ENCODE peak calls at places on chromosomes 5 and 9, in ten cellular contexts. One of them, this sample, is unnamed.

GRCh38 chr9:83020864-83021263 is 42.1 kb downstream of the RASEF start:
- DNase-seq in stomach: no peak
- DNase-seq in erythroblast: no peak
- DNase-seq in GM12891: no peak
- DNase-seq in sigmoid colon: no peak
- DNase-seq in transverse colon: no peak
- DNase-seq in suprapubic skin: no peak
- DNase-seq in A549: no peak
- DNase-seq in uterus: no peak
- DNase-seq in esophagus squamous epithelium: no peak
- DNase-seq in this sample: no peak

GRCh38 chr9:3186751-3187150 is 339.1 kb downstream of the RFX3 start:
- DNase-seq in stomach: no peak
- DNase-seq in erythroblast: no peak
- DNase-seq in GM12891: no peak
- DNase-seq in sigmoid colon: no peak
- DNase-seq in transverse colon: no peak
- DNase-seq in suprapubic skin: no peak
- DNase-seq in A549: no peak
- DNase-seq in uterus: no peak
- DNase-seq in esophagus squamous epithelium: no peak
- DNase-seq in this sample: no peak

GRCh38 chr9:134618823-134619454 is 22.7 kb upstream of the COL5A1 start:
- DNase-seq in stomach: no peak
- DNase-seq in erythroblast: no peak
- DNase-seq in GM12891: no peak
- DNase-seq in sigmoid colon: no peak
- DNase-seq in transverse colon: no peak
- DNase-seq in suprapubic skin: peak
- DNase-seq in A549: no peak
- DNase-seq in uterus: peak
- DNase-seq in esophagus squamous epithelium: no peak
- DNase-seq in this sample: no peak

GRCh38 chr9:124084087-124084486 is 72.5 kb downstream of the LHX2 start:
- DNase-seq in stomach: no peak
- DNase-seq in erythroblast: no peak
- DNase-seq in GM12891: no peak
- DNase-seq in sigmoid colon: no peak
- DNase-seq in transverse colon: no peak
- DNase-seq in suprapubic skin: no peak
- DNase-seq in A549: peak
- DNase-seq in uterus: no peak
- DNase-seq in esophagus squamous epithelium: no peak
- DNase-seq in this sample: no peak

GRCh38 chr9:30732060-30732459 is 1652.4 kb upstream of the ACO1 start:
- DNase-seq in stomach: no peak
- DNase-seq in erythroblast: no peak
- DNase-seq in GM12891: no peak
- DNase-seq in sigmoid colon: no peak
- DNase-seq in transverse colon: no peak
- DNase-seq in suprapubic skin: no peak
- DNase-seq in A549: no peak
- DNase-seq in uterus: no peak
- DNase-seq in esophagus squamous epithelium: no peak
- DNase-seq in this sample: no peak

GRCh38 chr5:134088291-134088690 is 26.2 kb upstream of the TCF7 start:
- DNase-seq in stomach: no peak
- DNase-seq in erythroblast: no peak
- DNase-seq in GM12891: no peak
- DNase-seq in sigmoid colon: no peak
- DNase-seq in transverse colon: no peak
- DNase-seq in suprapubic skin: no peak
- DNase-seq in A549: no peak
- DNase-seq in uterus: no peak
- DNase-seq in esophagus squamous epithelium: no peak
- DNase-seq in this sample: no peak

GRCh38 chr5:179986328-179986727 is 78.6 kb upstream of the TBC1D9B start:
- DNase-seq in stomach: no peak
- DNase-seq in erythroblast: peak
- DNase-seq in GM12891: no peak
- DNase-seq in sigmoid colon: no peak
- DNase-seq in transverse colon: no peak
- DNase-seq in suprapubic skin: no peak
- DNase-seq in A549: peak
- DNase-seq in uterus: no peak
- DNase-seq in esophagus squamous epithelium: no peak
- DNase-seq in this sample: peak

GRCh38 chr5:143592648-143593047 is 189.2 kb upstream of the NR3C1 start:
- DNase-seq in stomach: no peak
- DNase-seq in erythroblast: no peak
- DNase-seq in GM12891: no peak
- DNase-seq in sigmoid colon: no peak
- DNase-seq in transverse colon: no peak
- DNase-seq in suprapubic skin: no peak
- DNase-seq in A549: peak
- DNase-seq in uterus: no peak
- DNase-seq in esophagus squamous epithelium: no peak
- DNase-seq in this sample: no peak

GRCh38 chr5:83576341-83576740 is 104.8 kb downstream of the VCAN start:
- DNase-seq in stomach: no peak
- DNase-seq in erythroblast: no peak
- DNase-seq in GM12891: no peak
- DNase-seq in sigmoid colon: no peak
- DNase-seq in transverse colon: no peak
- DNase-seq in suprapubic skin: no peak
- DNase-seq in A549: no peak
- DNase-seq in uterus: no peak
- DNase-seq in esophagus squamous epithelium: no peak
- DNase-seq in this sample: no peak

GRCh38 chr9:10586407-10586806 is 26.4 kb downstream of the PTPRD start:
- DNase-seq in stomach: no peak
- DNase-seq in erythroblast: no peak
- DNase-seq in GM12891: no peak
- DNase-seq in sigmoid colon: no peak
- DNase-seq in transverse colon: no peak
- DNase-seq in suprapubic skin: no peak
- DNase-seq in A549: no peak
- DNase-seq in uterus: no peak
- DNase-seq in esophagus squamous epithelium: no peak
- DNase-seq in this sample: no peak

DNA sequence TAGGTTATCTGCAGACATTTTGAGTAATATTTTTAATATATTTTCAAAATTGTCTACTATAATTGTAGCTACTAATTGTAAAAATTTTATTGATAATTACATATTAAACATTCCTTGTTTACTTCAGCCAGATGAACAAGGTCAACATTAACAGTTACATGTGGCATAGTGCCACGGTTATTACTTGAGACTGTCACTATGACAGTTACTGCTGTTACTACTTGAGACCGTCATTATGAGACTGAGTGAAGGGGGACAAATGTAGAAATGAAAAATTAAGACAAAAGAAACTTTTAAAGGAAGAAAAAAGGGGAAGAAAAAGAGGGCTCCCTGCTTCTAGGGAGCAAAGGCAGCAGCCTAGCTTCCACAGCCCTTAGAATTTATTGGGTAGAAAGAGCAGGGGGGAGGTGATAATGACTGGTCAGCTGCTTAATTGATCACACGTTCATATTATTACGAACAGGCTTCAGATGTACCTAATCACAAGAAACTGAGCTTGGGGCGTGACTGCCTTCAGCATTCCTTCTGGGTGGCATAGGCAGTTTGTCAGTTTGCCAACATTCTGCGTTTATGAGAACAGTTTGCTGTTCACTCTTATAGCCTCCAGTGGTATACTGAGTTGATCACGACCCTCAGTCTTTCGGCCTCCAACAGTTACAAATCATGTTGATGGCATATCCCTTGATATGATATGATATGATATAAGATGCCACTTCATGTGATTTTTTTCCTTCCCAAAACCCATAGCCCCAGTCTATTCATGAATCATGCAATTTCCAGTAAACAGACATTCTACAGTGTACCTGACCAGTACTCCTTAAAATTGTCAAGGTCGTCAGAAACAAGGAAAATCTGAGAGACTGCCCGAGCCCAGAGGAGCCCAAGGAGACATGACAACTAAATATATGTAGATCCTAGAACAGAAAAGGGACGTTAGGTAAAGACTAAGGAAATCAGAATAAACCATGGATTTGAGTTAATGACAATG is 13.1 kb downstream of the MARCHF6 start:
- DNase-seq in stomach: peak
- DNase-seq in erythroblast: no peak
- DNase-seq in GM12891: no peak
- DNase-seq in sigmoid colon: no peak
- DNase-seq in transverse colon: peak
- DNase-seq in suprapubic skin: no peak
- DNase-seq in A549: peak
- DNase-seq in uterus: no peak
- DNase-seq in esophagus squamous epithelium: no peak
- DNase-seq in this sample: peak
- TF ChIP-seq POLR2A in stomach: no peak
- TF ChIP-seq POLR2A in erythroblast: no peak
- TF ChIP-seq POLR2A in GM12891: no peak
- TF ChIP-seq POLR2A in sigmoid colon: no peak
- TF ChIP-seq POLR2A in transverse colon: no peak
- TF ChIP-seq POLR2A in suprapubic skin: no peak
- TF ChIP-seq POLR2A in A549: no peak
- TF ChIP-seq POLR2A in uterus: no peak
- TF ChIP-seq POLR2A in esophagus squamous epithelium: no peak
- TF ChIP-seq POLR2A in this sample: no peak

DNA sequence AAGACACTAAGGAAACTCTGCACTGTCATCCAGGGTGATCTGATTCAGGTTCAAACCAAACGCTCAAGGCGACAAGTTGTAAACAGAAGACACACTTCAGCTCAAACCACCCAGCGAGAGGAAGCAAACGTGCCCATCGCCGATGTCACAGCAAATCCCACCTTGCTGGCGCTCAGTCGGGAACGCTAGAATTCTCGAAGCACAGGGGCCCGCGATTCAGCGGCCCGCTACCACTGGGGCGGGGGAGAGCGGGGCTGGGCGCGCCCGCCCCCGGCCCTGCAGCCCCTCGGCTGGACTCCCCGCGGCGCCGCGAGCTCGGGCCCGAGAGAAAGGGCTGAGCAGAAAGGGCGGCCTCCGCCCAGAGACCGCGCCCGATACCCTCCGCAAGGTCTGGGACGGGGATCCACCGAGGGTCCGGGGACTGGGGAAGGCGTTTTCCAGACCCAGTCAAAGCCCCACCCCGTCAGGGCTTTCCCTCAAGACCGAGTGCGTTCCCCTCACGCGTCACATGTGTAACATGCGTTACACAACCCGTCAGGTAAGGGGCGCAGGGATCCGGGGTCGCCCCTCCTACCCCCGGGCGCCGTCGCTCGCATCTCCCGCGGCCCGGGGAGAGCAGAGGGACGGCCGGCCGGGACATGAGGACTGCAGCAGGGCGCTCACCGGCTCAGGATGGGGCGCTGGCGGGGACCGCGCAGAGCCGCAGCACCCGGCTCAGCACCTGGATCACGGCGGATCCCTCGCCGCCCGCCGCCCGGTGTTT is 461 bp downstream of the AGTPBP1 start:
- DNase-seq in stomach: peak
- DNase-seq in erythroblast: peak
- DNase-seq in GM12891: peak
- DNase-seq in sigmoid colon: peak
- DNase-seq in transverse colon: peak
- DNase-seq in suprapubic skin: peak
- DNase-seq in A549: peak
- DNase-seq in uterus: peak
- DNase-seq in esophagus squamous epithelium: no peak
- DNase-seq in this sample: peak
- TF ChIP-seq POLR2A in stomach: no peak
- TF ChIP-seq POLR2A in erythroblast: peak
- TF ChIP-seq POLR2A in GM12891: no peak
- TF ChIP-seq POLR2A in sigmoid colon: no peak
- TF ChIP-seq POLR2A in transverse colon: no peak
- TF ChIP-seq POLR2A in suprapubic skin: no peak
- TF ChIP-seq POLR2A in A549: no peak
- TF ChIP-seq POLR2A in uterus: no peak
- TF ChIP-seq POLR2A in esophagus squamous epithelium: no peak
- TF ChIP-seq POLR2A in this sample: no peak

DNA sequence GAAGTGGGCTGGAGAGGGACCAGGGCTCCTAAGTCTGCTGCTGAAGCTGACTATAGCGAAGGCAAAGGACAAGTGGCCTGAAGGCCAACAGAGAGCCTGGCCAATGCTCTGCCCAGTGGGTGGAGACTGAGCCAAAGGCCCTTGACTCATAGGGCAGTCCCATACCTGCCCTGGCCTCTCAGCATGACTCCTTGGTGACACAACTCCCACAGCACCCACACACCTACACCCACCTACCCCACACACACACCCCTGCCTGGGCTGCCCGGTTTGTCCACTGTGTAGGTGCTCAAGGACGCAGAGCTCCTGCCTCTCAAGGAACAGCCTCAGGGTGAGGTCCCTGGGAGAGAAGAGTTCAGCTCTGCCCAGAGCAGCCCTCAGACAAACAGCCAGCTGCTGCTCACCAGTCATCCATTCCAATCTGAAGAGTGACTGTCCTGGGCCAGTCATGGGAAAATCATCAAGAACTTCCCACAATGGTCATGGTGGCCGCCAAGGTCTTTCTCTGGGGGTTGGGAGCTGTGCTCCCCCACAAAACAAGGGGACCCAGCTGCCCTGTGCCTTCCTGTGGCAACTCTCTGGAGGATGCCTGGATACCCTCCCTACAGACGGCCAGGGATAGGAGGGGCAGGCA is 5.0 kb downstream of the TNIP1 start:
- DNase-seq in stomach: peak
- DNase-seq in erythroblast: no peak
- DNase-seq in GM12891: no peak
- DNase-seq in sigmoid colon: no peak
- DNase-seq in transverse colon: peak
- DNase-seq in suprapubic skin: no peak
- DNase-seq in A549: peak
- DNase-seq in uterus: no peak
- DNase-seq in esophagus squamous epithelium: no peak
- DNase-seq in this sample: peak
- TF ChIP-seq POLR2A in stomach: no peak
- TF ChIP-seq POLR2A in erythroblast: no peak
- TF ChIP-seq POLR2A in GM12891: no peak
- TF ChIP-seq POLR2A in sigmoid colon: no peak
- TF ChIP-seq POLR2A in transverse colon: peak
- TF ChIP-seq POLR2A in suprapubic skin: no peak
- TF ChIP-seq POLR2A in A549: no peak
- TF ChIP-seq POLR2A in uterus: no peak
- TF ChIP-seq POLR2A in esophagus squamous epithelium: peak
- TF ChIP-seq POLR2A in this sample: no peak

DNA sequence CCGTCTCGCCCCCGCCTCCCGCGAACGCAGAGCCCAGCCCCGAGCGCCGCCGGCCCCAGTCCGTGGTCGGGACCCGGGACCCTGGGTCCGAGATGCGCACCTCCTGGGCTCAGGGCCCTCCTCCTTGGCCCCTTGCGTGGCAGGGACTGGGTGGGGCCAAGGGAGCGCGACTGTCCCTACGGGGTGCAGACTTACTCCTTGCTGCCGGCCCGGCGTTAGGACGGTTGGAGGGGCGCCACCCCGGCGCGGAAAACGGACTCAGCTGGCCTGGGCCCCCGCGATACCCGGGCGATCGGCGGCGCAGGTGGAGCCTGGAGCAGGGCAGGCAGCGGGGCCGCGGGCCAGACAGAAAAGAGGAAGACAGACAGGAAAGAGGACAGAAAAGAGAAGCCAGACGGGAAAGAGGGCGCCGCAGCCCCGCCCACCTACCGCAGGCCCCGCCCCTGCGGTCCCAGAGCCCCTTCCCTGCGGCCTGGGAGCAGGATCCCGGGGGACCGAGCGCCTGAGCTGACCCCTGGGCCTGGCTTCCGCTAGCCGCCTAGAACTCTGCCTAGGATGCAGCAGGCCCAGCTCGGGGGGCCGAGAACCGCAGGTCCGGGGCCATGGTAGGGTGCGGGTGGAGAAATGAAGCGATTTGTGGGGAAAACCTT is at the start of gene GBGT1:
- DNase-seq in stomach: peak
- DNase-seq in erythroblast: peak
- DNase-seq in GM12891: no peak
- DNase-seq in sigmoid colon: peak
- DNase-seq in transverse colon: peak
- DNase-seq in suprapubic skin: no peak
- DNase-seq in A549: no peak
- DNase-seq in uterus: peak
- DNase-seq in esophagus squamous epithelium: no peak
- DNase-seq in this sample: peak
- TF ChIP-seq POLR2A in stomach: no peak
- TF ChIP-seq POLR2A in erythroblast: peak
- TF ChIP-seq POLR2A in GM12891: no peak
- TF ChIP-seq POLR2A in sigmoid colon: no peak
- TF ChIP-seq POLR2A in transverse colon: peak
- TF ChIP-seq POLR2A in suprapubic skin: no peak
- TF ChIP-seq POLR2A in A549: no peak
- TF ChIP-seq POLR2A in uterus: no peak
- TF ChIP-seq POLR2A in esophagus squamous epithelium: peak
- TF ChIP-seq POLR2A in this sample: peak

This sample was measured in thyroid gland.